ENCODE peak calls at places on chromosomes 2 and 18, in nine cellular contexts. One of them, this sample, is unnamed.
A peak's percentile ranks its signal among the peaks of the same experiment; 100 is the strongest.

GRCh38 chr2:235570256-235570655 is 76.4 kb downstream of the AGAP1 start:
- DNase-seq in T-helper 1 cell: no peak
- DNase-seq in stimulated activated CD4-positive, alpha-beta T cell treated with anti-CD3 and anti-CD28 coated beads, Interleukin-12 subunit alpha, Interleukin-12 subunit beta, amount 100 ng/mL, for 4 hours: no peak
- DNase-seq in mesothelial cell of epicardium: no peak
- DNase-seq in SJSA1: no peak
- DNase-seq in NCI-H1105: no peak
- DNase-seq in T-helper 9 cell: no peak
- DNase-seq in ELR: peak; percentile 41
- DNase-seq in fibroblast of lung: peak; percentile 66
- DNase-seq in this sample: no peak

GRCh38 chr2:37599688-37600525 is 71.5 kb downstream of the CDC42EP3 start:
- DNase-seq in T-helper 1 cell: peak; percentile 46
- DNase-seq in stimulated activated CD4-positive, alpha-beta T cell treated with anti-CD3 and anti-CD28 coated beads, Interleukin-12 subunit alpha, Interleukin-12 subunit beta, amount 100 ng/mL, for 4 hours: peak; percentile 26
- DNase-seq in mesothelial cell of epicardium: no peak
- DNase-seq in SJSA1: no peak
- DNase-seq in NCI-H1105: no peak
- DNase-seq in T-helper 9 cell: peak; percentile 72
- DNase-seq in ELR: no peak
- DNase-seq in fibroblast of lung: no peak
- DNase-seq in this sample: no peak

GRCh38 chr2:99821572-99822369 is 320.6 kb downstream of the AFF3 start:
- DNase-seq in T-helper 1 cell: no peak
- DNase-seq in stimulated activated CD4-positive, alpha-beta T cell treated with anti-CD3 and anti-CD28 coated beads, Interleukin-12 subunit alpha, Interleukin-12 subunit beta, amount 100 ng/mL, for 4 hours: no peak
- DNase-seq in mesothelial cell of epicardium: no peak
- DNase-seq in SJSA1: no peak
- DNase-seq in NCI-H1105: no peak
- DNase-seq in T-helper 9 cell: no peak
- DNase-seq in ELR: peak; percentile 97
- DNase-seq in fibroblast of lung: peak; percentile 91
- DNase-seq in this sample: no peak

GRCh38 chr2:204472375-204472774 is 72.9 kb upstream of the PARD3B start:
- DNase-seq in T-helper 1 cell: no peak
- DNase-seq in stimulated activated CD4-positive, alpha-beta T cell treated with anti-CD3 and anti-CD28 coated beads, Interleukin-12 subunit alpha, Interleukin-12 subunit beta, amount 100 ng/mL, for 4 hours: no peak
- DNase-seq in mesothelial cell of epicardium: no peak
- DNase-seq in SJSA1: no peak
- DNase-seq in NCI-H1105: no peak
- DNase-seq in T-helper 9 cell: no peak
- DNase-seq in ELR: no peak
- DNase-seq in fibroblast of lung: peak; percentile 24
- DNase-seq in this sample: no peak

GRCh38 chr2:144240656-144241339 is 279.1 kb downstream of the ZEB2 start:
- DNase-seq in T-helper 1 cell: no peak
- DNase-seq in stimulated activated CD4-positive, alpha-beta T cell treated with anti-CD3 and anti-CD28 coated beads, Interleukin-12 subunit alpha, Interleukin-12 subunit beta, amount 100 ng/mL, for 4 hours: no peak
- DNase-seq in mesothelial cell of epicardium: no peak
- DNase-seq in SJSA1: no peak
- DNase-seq in NCI-H1105: no peak
- DNase-seq in T-helper 9 cell: no peak
- DNase-seq in ELR: no peak
- DNase-seq in fibroblast of lung: no peak
- DNase-seq in this sample: no peak

GRCh38 chr2:10179422-10179821 is 56.9 kb downstream of the RRM2 start:
- DNase-seq in T-helper 1 cell: no peak
- DNase-seq in stimulated activated CD4-positive, alpha-beta T cell treated with anti-CD3 and anti-CD28 coated beads, Interleukin-12 subunit alpha, Interleukin-12 subunit beta, amount 100 ng/mL, for 4 hours: no peak
- DNase-seq in mesothelial cell of epicardium: no peak
- DNase-seq in SJSA1: no peak
- DNase-seq in NCI-H1105: no peak
- DNase-seq in T-helper 9 cell: no peak
- DNase-seq in ELR: no peak
- DNase-seq in fibroblast of lung: peak; percentile 77
- DNase-seq in this sample: no peak

GRCh38 chr2:189411860-189412259 is 29.4 kb upstream of the WDR75 start:
- DNase-seq in T-helper 1 cell: no peak
- DNase-seq in stimulated activated CD4-positive, alpha-beta T cell treated with anti-CD3 and anti-CD28 coated beads, Interleukin-12 subunit alpha, Interleukin-12 subunit beta, amount 100 ng/mL, for 4 hours: no peak
- DNase-seq in mesothelial cell of epicardium: no peak
- DNase-seq in SJSA1: no peak
- DNase-seq in NCI-H1105: no peak
- DNase-seq in T-helper 9 cell: no peak
- DNase-seq in ELR: peak; percentile 87
- DNase-seq in fibroblast of lung: peak; percentile 94
- DNase-seq in this sample: peak; percentile 61

GRCh38 chr2:689877-690510 is 12.8 kb upstream of the TMEM18 start:
- DNase-seq in T-helper 1 cell: no peak
- DNase-seq in stimulated activated CD4-positive, alpha-beta T cell treated with anti-CD3 and anti-CD28 coated beads, Interleukin-12 subunit alpha, Interleukin-12 subunit beta, amount 100 ng/mL, for 4 hours: no peak
- DNase-seq in mesothelial cell of epicardium: no peak
- DNase-seq in SJSA1: no peak
- DNase-seq in NCI-H1105: no peak
- DNase-seq in T-helper 9 cell: no peak
- DNase-seq in ELR: no peak
- DNase-seq in fibroblast of lung: no peak
- DNase-seq in this sample: no peak

GRCh38 chr2:99851091-99851490 is 291.3 kb downstream of the AFF3 start:
- DNase-seq in T-helper 1 cell: no peak
- DNase-seq in stimulated activated CD4-positive, alpha-beta T cell treated with anti-CD3 and anti-CD28 coated beads, Interleukin-12 subunit alpha, Interleukin-12 subunit beta, amount 100 ng/mL, for 4 hours: no peak
- DNase-seq in mesothelial cell of epicardium: no peak
- DNase-seq in SJSA1: no peak
- DNase-seq in NCI-H1105: no peak
- DNase-seq in T-helper 9 cell: no peak
- DNase-seq in ELR: peak; percentile 58
- DNase-seq in fibroblast of lung: peak; percentile 48
- DNase-seq in this sample: no peak

GRCh38 chr18:12597775-12598174 is 60.1 kb downstream of the SPIRE1 start:
- DNase-seq in T-helper 1 cell: no peak
- DNase-seq in stimulated activated CD4-positive, alpha-beta T cell treated with anti-CD3 and anti-CD28 coated beads, Interleukin-12 subunit alpha, Interleukin-12 subunit beta, amount 100 ng/mL, for 4 hours: no peak
- DNase-seq in mesothelial cell of epicardium: no peak
- DNase-seq in SJSA1: peak; percentile 67
- DNase-seq in NCI-H1105: no peak
- DNase-seq in T-helper 9 cell: no peak
- DNase-seq in ELR: peak; percentile 97
- DNase-seq in fibroblast of lung: peak; percentile 94
- DNase-seq in this sample: no peak

GRCh38 chr18:8422391-8422790 is 186.8 kb upstream of the RAB12 start:
- DNase-seq in T-helper 1 cell: no peak
- DNase-seq in stimulated activated CD4-positive, alpha-beta T cell treated with anti-CD3 and anti-CD28 coated beads, Interleukin-12 subunit alpha, Interleukin-12 subunit beta, amount 100 ng/mL, for 4 hours: no peak
- DNase-seq in mesothelial cell of epicardium: no peak
- DNase-seq in SJSA1: no peak
- DNase-seq in NCI-H1105: no peak
- DNase-seq in T-helper 9 cell: no peak
- DNase-seq in ELR: no peak
- DNase-seq in fibroblast of lung: no peak
- DNase-seq in this sample: no peak

GRCh38 chr2:73938761-73939352 is 12.2 kb downstream of the DGUOK start:
- DNase-seq in T-helper 1 cell: no peak
- DNase-seq in stimulated activated CD4-positive, alpha-beta T cell treated with anti-CD3 and anti-CD28 coated beads, Interleukin-12 subunit alpha, Interleukin-12 subunit beta, amount 100 ng/mL, for 4 hours: no peak
- DNase-seq in mesothelial cell of epicardium: no peak
- DNase-seq in SJSA1: no peak
- DNase-seq in NCI-H1105: no peak
- DNase-seq in T-helper 9 cell: no peak
- DNase-seq in ELR: peak; percentile 87
- DNase-seq in fibroblast of lung: peak; percentile 94
- DNase-seq in this sample: no peak

GRCh38 chr2:70381235-70381634 is 79.4 kb upstream of the FAM136A start:
- DNase-seq in T-helper 1 cell: no peak
- DNase-seq in stimulated activated CD4-positive, alpha-beta T cell treated with anti-CD3 and anti-CD28 coated beads, Interleukin-12 subunit alpha, Interleukin-12 subunit beta, amount 100 ng/mL, for 4 hours: no peak
- DNase-seq in mesothelial cell of epicardium: no peak
- DNase-seq in SJSA1: no peak
- DNase-seq in NCI-H1105: no peak
- DNase-seq in T-helper 9 cell: no peak
- DNase-seq in ELR: peak; percentile 80
- DNase-seq in fibroblast of lung: peak; percentile 13
- DNase-seq in this sample: no peak

GRCh38 chr2:148565272-148565894 is 79.2 kb upstream of the EPC2 start:
- DNase-seq in T-helper 1 cell: no peak
- DNase-seq in stimulated activated CD4-positive, alpha-beta T cell treated with anti-CD3 and anti-CD28 coated beads, Interleukin-12 subunit alpha, Interleukin-12 subunit beta, amount 100 ng/mL, for 4 hours: no peak
- DNase-seq in mesothelial cell of epicardium: no peak
- DNase-seq in SJSA1: no peak
- DNase-seq in NCI-H1105: no peak
- DNase-seq in T-helper 9 cell: no peak
- DNase-seq in ELR: peak; percentile 48
- DNase-seq in fibroblast of lung: no peak
- DNase-seq in this sample: no peak

GRCh38 chr2:162974771-162975170 is 136.2 kb upstream of the KCNH7 start:
- DNase-seq in T-helper 1 cell: no peak
- DNase-seq in stimulated activated CD4-positive, alpha-beta T cell treated with anti-CD3 and anti-CD28 coated beads, Interleukin-12 subunit alpha, Interleukin-12 subunit beta, amount 100 ng/mL, for 4 hours: no peak
- DNase-seq in mesothelial cell of epicardium: no peak
- DNase-seq in SJSA1: no peak
- DNase-seq in NCI-H1105: no peak
- DNase-seq in T-helper 9 cell: no peak
- DNase-seq in ELR: no peak
- DNase-seq in fibroblast of lung: no peak
- DNase-seq in this sample: no peak

GRCh38 chr2:54435827-54436226 is 20.3 kb upstream of the SPTBN1 start:
- DNase-seq in T-helper 1 cell: no peak
- DNase-seq in stimulated activated CD4-positive, alpha-beta T cell treated with anti-CD3 and anti-CD28 coated beads, Interleukin-12 subunit alpha, Interleukin-12 subunit beta, amount 100 ng/mL, for 4 hours: no peak
- DNase-seq in mesothelial cell of epicardium: no peak
- DNase-seq in SJSA1: no peak
- DNase-seq in NCI-H1105: no peak
- DNase-seq in T-helper 9 cell: no peak
- DNase-seq in ELR: no peak
- DNase-seq in fibroblast of lung: no peak
- DNase-seq in this sample: no peak

GRCh38 chr2:221514305-221515040 is 57.6 kb downstream of the EPHA4 start:
- DNase-seq in T-helper 1 cell: no peak
- DNase-seq in stimulated activated CD4-positive, alpha-beta T cell treated with anti-CD3 and anti-CD28 coated beads, Interleukin-12 subunit alpha, Interleukin-12 subunit beta, amount 100 ng/mL, for 4 hours: no peak
- DNase-seq in mesothelial cell of epicardium: no peak
- DNase-seq in SJSA1: no peak
- DNase-seq in NCI-H1105: peak; percentile 76
- DNase-seq in T-helper 9 cell: no peak
- DNase-seq in ELR: no peak
- DNase-seq in fibroblast of lung: no peak
- DNase-seq in this sample: peak; percentile 16

GRCh38 chr2:172427990-172428840 is 829 bp downstream of the ITGA6 start:
- DNase-seq in T-helper 1 cell: peak; percentile 22
- DNase-seq in stimulated activated CD4-positive, alpha-beta T cell treated with anti-CD3 and anti-CD28 coated beads, Interleukin-12 subunit alpha, Interleukin-12 subunit beta, amount 100 ng/mL, for 4 hours: peak; percentile 57
- DNase-seq in mesothelial cell of epicardium: peak; percentile 57
- DNase-seq in SJSA1: no peak
- DNase-seq in NCI-H1105: peak; percentile 61
- DNase-seq in T-helper 9 cell: peak; percentile 41
- DNase-seq in ELR: peak; percentile 59
- DNase-seq in fibroblast of lung: peak; percentile 18
- DNase-seq in this sample: peak; percentile 58

GRCh38 chr2:235951980-235952379 is 216.2 kb downstream of the GBX2 start:
- DNase-seq in T-helper 1 cell: no peak
- DNase-seq in stimulated activated CD4-positive, alpha-beta T cell treated with anti-CD3 and anti-CD28 coated beads, Interleukin-12 subunit alpha, Interleukin-12 subunit beta, amount 100 ng/mL, for 4 hours: no peak
- DNase-seq in mesothelial cell of epicardium: no peak
- DNase-seq in SJSA1: no peak
- DNase-seq in NCI-H1105: no peak
- DNase-seq in T-helper 9 cell: peak; percentile 6
- DNase-seq in ELR: peak; percentile 11
- DNase-seq in fibroblast of lung: peak; percentile 49
- DNase-seq in this sample: no peak

GRCh38 chr18:14086459-14087231 is 45.6 kb downstream of the ZNF519 start:
- DNase-seq in T-helper 1 cell: no peak
- DNase-seq in stimulated activated CD4-positive, alpha-beta T cell treated with anti-CD3 and anti-CD28 coated beads, Interleukin-12 subunit alpha, Interleukin-12 subunit beta, amount 100 ng/mL, for 4 hours: no peak
- DNase-seq in mesothelial cell of epicardium: no peak
- DNase-seq in SJSA1: no peak
- DNase-seq in NCI-H1105: peak; percentile 48
- DNase-seq in T-helper 9 cell: no peak
- DNase-seq in ELR: peak; percentile 29
- DNase-seq in fibroblast of lung: peak; percentile 19
- DNase-seq in this sample: peak; percentile 48

GRCh38 chr2:179796213-179797007 is 65.0 kb downstream of the ZNF385B start:
- DNase-seq in T-helper 1 cell: no peak
- DNase-seq in stimulated activated CD4-positive, alpha-beta T cell treated with anti-CD3 and anti-CD28 coated beads, Interleukin-12 subunit alpha, Interleukin-12 subunit beta, amount 100 ng/mL, for 4 hours: no peak
- DNase-seq in mesothelial cell of epicardium: no peak
- DNase-seq in SJSA1: no peak
- DNase-seq in NCI-H1105: no peak
- DNase-seq in T-helper 9 cell: no peak
- DNase-seq in ELR: no peak
- DNase-seq in fibroblast of lung: no peak
- DNase-seq in this sample: no peak

GRCh38 chr18:32669549-32670165 is 103.2 kb downstream of the KLHL14 start:
- DNase-seq in T-helper 1 cell: no peak
- DNase-seq in stimulated activated CD4-positive, alpha-beta T cell treated with anti-CD3 and anti-CD28 coated beads, Interleukin-12 subunit alpha, Interleukin-12 subunit beta, amount 100 ng/mL, for 4 hours: no peak
- DNase-seq in mesothelial cell of epicardium: no peak
- DNase-seq in SJSA1: no peak
- DNase-seq in NCI-H1105: no peak
- DNase-seq in T-helper 9 cell: no peak
- DNase-seq in ELR: no peak
- DNase-seq in fibroblast of lung: no peak
- DNase-seq in this sample: no peak

GRCh38 chr18:62329676-62330454 is 4.8 kb downstream of the TNFRSF11A start:
- DNase-seq in T-helper 1 cell: no peak
- DNase-seq in stimulated activated CD4-positive, alpha-beta T cell treated with anti-CD3 and anti-CD28 coated beads, Interleukin-12 subunit alpha, Interleukin-12 subunit beta, amount 100 ng/mL, for 4 hours: no peak
- DNase-seq in mesothelial cell of epicardium: no peak
- DNase-seq in SJSA1: no peak
- DNase-seq in NCI-H1105: no peak
- DNase-seq in T-helper 9 cell: no peak
- DNase-seq in ELR: peak; percentile 77
- DNase-seq in fibroblast of lung: peak; percentile 83
- DNase-seq in this sample: no peak

GRCh38 chr2:152409691-152410597 is 75.0 kb downstream of the FMNL2 start:
- DNase-seq in T-helper 1 cell: no peak
- DNase-seq in stimulated activated CD4-positive, alpha-beta T cell treated with anti-CD3 and anti-CD28 coated beads, Interleukin-12 subunit alpha, Interleukin-12 subunit beta, amount 100 ng/mL, for 4 hours: no peak
- DNase-seq in mesothelial cell of epicardium: no peak
- DNase-seq in SJSA1: no peak
- DNase-seq in NCI-H1105: no peak
- DNase-seq in T-helper 9 cell: no peak
- DNase-seq in ELR: peak; percentile 59
- DNase-seq in fibroblast of lung: peak; percentile 64
- DNase-seq in this sample: no peak